ENCODE peak calls at places on chromosome 4, in seven cellular contexts. Y, J, L, Q, W, O and C are unnamed samples.
A peak's percentile ranks its signal among the peaks of the same experiment; 100 is the strongest.

GRCh38 chr4:37567781-37568180 is 118.4 kb downstream of the RELL1 start:
- DNase-seq in Y (no peak), J (no peak), L (no peak), Q (no peak), W (no peak), O (no peak), C (no peak)

GRCh38 chr4:39422247-39422646 is 15.5 kb downstream of the KLB start:
- DNase-seq in Y (no peak), J (no peak), L (no peak), Q (no peak), W (no peak), O (no peak), C (no peak)

GRCh38 chr4:149555146-149555545 is 260.5 kb downstream of the IQCM start:
- DNase-seq in Y (peak; percentile 70), J (no peak), L (no peak), Q (no peak), W (no peak), O (no peak), C (no peak)

GRCh38 chr4:188534917-188535316 is 395.7 kb downstream of the TRIML1 start:
- DNase-seq in Y (no peak), J (no peak), L (no peak), Q (no peak), W (no peak), O (peak; percentile 45), C (no peak)

GRCh38 chr4:56220261-56220660 is 167.0 kb downstream of the AASDH start:
- DNase-seq in Y (peak; percentile 76), J (no peak), L (no peak), Q (no peak), W (no peak), O (no peak), C (no peak)

GRCh38 chr4:51836531-51836930 is 6.4 kb upstream of the DCUN1D4 start:
- DNase-seq in Y (peak; percentile 2), J (no peak), L (no peak), Q (no peak), W (no peak), O (no peak), C (no peak)

GRCh38 chr4:100547541-100548208 is 29.9 kb upstream of the EMCN start:
- DNase-seq in Y (no peak), J (no peak), L (no peak), Q (peak; percentile 3), W (no peak), O (no peak), C (no peak)

GRCh38 chr4:87644286-87644685 is 5.8 kb upstream of the DMP1 start:
- DNase-seq in Y (no peak), J (no peak), L (no peak), Q (no peak), W (no peak), O (no peak), C (no peak)

GRCh38 chr4:1367230-1367935 is 20.4 kb downstream of the UVSSA start:
- DNase-seq in Y (no peak), J (peak; percentile 74), L (no peak), Q (no peak), W (no peak), O (no peak), C (peak; percentile 53)

GRCh38 chr4:112564706-112565270 is 48.8 kb upstream of the NEUROG2 start:
- DNase-seq in Y (no peak), J (no peak), L (no peak), Q (no peak), W (no peak), O (no peak), C (no peak)

GRCh38 chr4:15436515-15436914 is 8.7 kb downstream of the C1QTNF7 start:
- DNase-seq in Y (peak; percentile 52), J (no peak), L (peak; percentile 72), Q (no peak), W (no peak), O (peak; percentile 37), C (no peak)

GRCh38 chr4:184900184-184900583 is 74.4 kb upstream of the ACSL1 start:
- DNase-seq in Y (no peak), J (no peak), L (no peak), Q (no peak), W (no peak), O (no peak), C (no peak)

GRCh38 chr4:83921124-83921523 is 385.2 kb downstream of the GPAT3 start:
- DNase-seq in Y (no peak), J (no peak), L (no peak), Q (no peak), W (no peak), O (no peak), C (no peak)

GRCh38 chr4:40829586-40829985 is 79.8 kb downstream of the NSUN7 start:
- DNase-seq in Y (no peak), J (no peak), L (no peak), Q (no peak), W (no peak), O (no peak), C (no peak)

GRCh38 chr4:77446611-77447010 is 159.0 kb upstream of the CXCL13 start:
- DNase-seq in Y (no peak), J (no peak), L (no peak), Q (no peak), W (no peak), O (no peak), C (no peak)

GRCh38 chr4:145865274-145865941 is 73.2 kb downstream of the ZNF827 start:
- DNase-seq in Y (no peak), J (no peak), L (no peak), Q (no peak), W (no peak), O (no peak), C (no peak)

DNA sequence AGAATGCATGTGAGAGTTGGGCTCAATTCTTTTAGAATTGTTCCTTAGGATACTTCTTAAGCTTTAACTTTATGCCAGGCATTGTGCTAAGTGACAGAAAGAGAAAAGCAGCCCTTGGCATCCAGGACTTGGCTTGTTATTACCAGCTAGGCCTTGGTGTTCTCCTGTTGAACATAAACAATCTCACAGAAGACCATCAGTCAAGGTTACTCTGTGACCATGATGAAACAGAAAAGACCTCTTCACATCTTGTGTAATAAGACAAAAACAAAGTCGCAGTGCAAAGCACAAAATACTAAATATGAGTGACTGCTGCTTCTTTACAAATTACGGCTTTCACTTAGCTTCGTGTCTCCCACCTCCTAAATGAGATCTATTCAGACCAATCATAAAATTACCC is 71.6 kb downstream of the CHIC2 start:
- DNase-seq in Y (no peak), J (no peak), L (no peak), Q (no peak), W (no peak), O (no peak), C (no peak)
- TF ChIP-seq CTCF in Y (no peak), J (no peak), L (no peak), Q (no peak), W (no peak), O (no peak), C (no peak)

GRCh38 chr4:144711685-144712456 is 65.9 kb downstream of the HHIP start:
- DNase-seq in Y (no peak), J (no peak), L (no peak), Q (no peak), W (no peak), O (no peak), C (no peak)

GRCh38 chr4:144712775-144713174 is 66.8 kb downstream of the HHIP start:
- DNase-seq in Y (peak; percentile 90), J (no peak), L (no peak), Q (no peak), W (no peak), O (no peak), C (no peak)

GRCh38 chr4:144709159-144709558 is 63.2 kb downstream of the HHIP start:
- DNase-seq in Y (peak; percentile 98), J (no peak), L (no peak), Q (no peak), W (no peak), O (no peak), C (no peak)

GRCh38 chr4:144710526-144710912 is 64.6 kb downstream of the HHIP start:
- DNase-seq in Y (no peak), J (no peak), L (no peak), Q (no peak), W (no peak), O (no peak), C (no peak)

DNA sequence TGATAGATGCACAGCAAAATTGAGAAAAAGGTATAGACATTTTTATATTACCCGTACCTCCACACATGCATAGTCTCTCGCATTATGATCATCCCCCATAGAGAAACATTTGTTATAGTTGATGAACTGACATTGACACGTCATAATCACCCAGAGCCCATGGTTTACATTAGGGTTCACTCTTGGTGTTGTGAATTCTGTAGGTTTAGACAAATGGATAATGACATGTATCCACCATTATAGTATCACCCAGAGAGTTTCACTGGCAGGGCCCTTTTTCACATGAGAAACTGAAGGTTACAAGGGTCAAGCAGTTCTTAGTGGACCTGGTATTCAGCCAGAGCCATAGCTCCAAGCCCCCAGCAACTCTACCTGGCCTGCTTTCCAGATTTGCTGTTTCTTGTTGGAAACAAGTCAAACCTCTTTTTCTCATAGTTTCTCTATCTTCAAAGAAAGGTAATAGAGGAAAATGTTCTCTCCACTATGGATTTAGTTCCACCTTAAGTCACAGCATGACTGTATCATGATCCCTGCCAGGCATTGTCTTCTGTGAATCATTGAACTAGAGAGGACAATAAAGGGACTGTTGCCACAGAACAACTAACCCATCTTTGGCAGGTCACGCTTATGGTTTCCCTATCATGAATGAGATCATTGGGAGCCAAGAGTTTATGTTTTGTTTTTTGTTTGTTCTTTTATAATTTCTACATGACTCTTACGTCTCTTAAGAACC is 64.0 kb downstream of the HHIP start:
- DNase-seq in Y (peak; percentile 89), J (no peak), L (no peak), Q (no peak), W (peak; percentile 23), O (peak; percentile 12), C (no peak)
- H3K27ac ChIP-seq in Y (no peak overlapping the region), J (no peak overlapping the region), L (no peak overlapping the region), Q (no peak overlapping the region), W (no peak overlapping the region), O (no peak overlapping the region), C (no peak overlapping the region)

GRCh38 chr4:60757986-60758385 is 442.1 kb upstream of the ADGRL3 start:
- DNase-seq in Y (peak; percentile 12), J (no peak), L (no peak), Q (no peak), W (no peak), O (no peak), C (no peak)

GRCh38 chr4:60759518-60760245 is 440.4 kb upstream of the ADGRL3 start:
- DNase-seq in Y (no peak), J (no peak), L (no peak), Q (no peak), W (no peak), O (no peak), C (no peak)
- TF ChIP-seq CTCF in Y (no peak), J (no peak), L (no peak), Q (no peak), W (no peak), O (no peak), C (no peak)

GRCh38 chr4:92344216-92344615 is 40.5 kb downstream of the GRID2 start:
- DNase-seq in Y (no peak), J (no peak), L (no peak), Q (no peak), W (no peak), O (no peak), C (no peak)

GRCh38 chr4:92334716-92335350 is 31.1 kb downstream of the GRID2 start:
- DNase-seq in Y (peak; percentile 69), J (no peak), L (peak; percentile 38), Q (no peak), W (no peak), O (peak; percentile 25), C (no peak)

DNA sequence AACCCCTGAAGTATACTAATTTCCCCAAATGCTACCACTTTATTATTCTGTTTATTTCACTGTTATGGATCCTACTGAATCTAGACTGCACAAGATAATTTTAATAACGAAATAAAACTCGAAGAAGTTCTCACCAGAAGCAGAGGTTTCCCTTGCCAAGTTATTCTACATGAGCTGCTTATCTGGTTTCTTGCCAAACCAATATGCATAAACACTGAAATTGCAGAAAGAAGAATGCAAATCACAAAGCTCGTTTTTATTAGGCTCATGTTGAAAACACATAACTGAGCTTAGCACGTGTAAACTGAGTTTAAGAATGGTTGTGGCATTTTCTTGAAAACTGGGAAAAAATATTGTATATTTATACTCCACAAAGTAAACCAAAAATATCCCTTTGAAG is 35.9 kb downstream of the GRID2 start:
- DNase-seq in Y (peak; percentile 4), J (no peak), L (no peak), Q (no peak), W (no peak), O (no peak), C (no peak)
- H3K27ac ChIP-seq in Y (no peak overlapping the region), J (no peak overlapping the region), L (no peak overlapping the region), Q (no peak overlapping the region), W (no peak overlapping the region), O (no peak overlapping the region), C (no peak overlapping the region)